ENCODE peak calls at places on chromosomes 16 and 17, in ten cellular contexts. U is sigmoid colon, Y is aorta, L is RWPE1, O is PC-3, R is colonic mucosa, J is body of pancreas, Z is psoas muscle, M is heart left ventricle, P is right atrium auricular region. D is an unnamed sample.

GRCh38 chr16:3021449-3022207 is 1.5 kb downstream of the TNFRSF12A start:
- DNase-seq in U (peak), Y (peak), L (peak), O (peak), R (peak), J (peak), Z (peak), M (peak), P (peak), D (peak)

GRCh38 chr16:58413359-58413758 is 21.1 kb downstream of the GINS3 start:
- DNase-seq in U (no peak), Y (no peak), L (no peak), O (no peak), R (no peak), J (no peak), Z (no peak), M (no peak), P (no peak), D (no peak)

GRCh38 chr17:3511841-3512511 is 36.2 kb downstream of the ASPA start:
- DNase-seq in U (peak), Y (no peak), L (no peak), O (no peak), R (no peak), J (no peak), Z (no peak), M (no peak), P (peak), D (no peak)

GRCh38 chr17:60165976-60166375 is 16.2 kb downstream of the CA4 start:
- DNase-seq in U (no peak), Y (no peak), L (no peak), O (no peak), R (peak), J (no peak), Z (no peak), M (no peak), P (no peak), D (no peak)

GRCh38 chr17:6145946-6146345 is 75.8 kb downstream of the WSCD1 start:
- DNase-seq in U (no peak), Y (no peak), L (no peak), O (no peak), R (no peak), J (no peak), Z (no peak), M (no peak), P (no peak), D (no peak)

GRCh38 chr16:52070341-52071057 is 476.4 kb downstream of the TOX3 start:
- DNase-seq in U (no peak), Y (no peak), L (no peak), O (no peak), R (no peak), J (no peak), Z (no peak), M (no peak), P (no peak), D (no peak)

GRCh38 chr17:27345141-27345904 is 51.4 kb downstream of the WSB1 start:
- DNase-seq in U (no peak), Y (peak), L (no peak), O (no peak), R (no peak), J (peak), Z (no peak), M (no peak), P (no peak), D (peak)

GRCh38 chr17:60128171-60128859 is 21.5 kb upstream of the CA4 start:
- DNase-seq in U (peak), Y (peak), L (no peak), O (no peak), R (no peak), J (no peak), Z (no peak), M (no peak), P (peak), D (no peak)

GRCh38 chr17:78559749-78560368 is 17.3 kb downstream of the DNAH17 start:
- DNase-seq in U (no peak), Y (no peak), L (no peak), O (peak), R (no peak), J (peak), Z (no peak), M (no peak), P (no peak), D (no peak)

GRCh38 chr17:52762147-52762793 is 603.8 kb upstream of the CA10 start:
- DNase-seq in U (no peak), Y (no peak), L (no peak), O (no peak), R (no peak), J (no peak), Z (no peak), M (peak), P (no peak), D (no peak)

GRCh38 chr17:59846391-59847165 is 46.2 kb downstream of the TUBD1 start:
- DNase-seq in U (peak), Y (peak), L (peak), O (peak), R (peak), J (peak), Z (peak), M (no peak), P (no peak), D (peak)

GRCh38 chr17:74212913-74213791 is at the start of gene TTYH2:
- DNase-seq in U (peak), Y (peak), L (peak), O (peak), R (peak), J (peak), Z (peak), M (peak), P (peak), D (peak)

GRCh38 chr17:82019905-82020873 is 2.5 kb downstream of the CENPX start:
- DNase-seq in U (no peak), Y (peak), L (no peak), O (peak), R (peak), J (no peak), Z (peak), M (peak), P (no peak), D (no peak)

GRCh38 chr16:77387810-77388209 is 47.0 kb downstream of the ADAMTS18 start:
- DNase-seq in U (no peak), Y (no peak), L (no peak), O (peak), R (no peak), J (no peak), Z (no peak), M (no peak), P (no peak), D (no peak)

GRCh38 chr17:5667871-5668270 is 83.6 kb upstream of the NLRP1 start:
- DNase-seq in U (no peak), Y (no peak), L (no peak), O (no peak), R (no peak), J (no peak), Z (no peak), M (no peak), P (no peak), D (no peak)

GRCh38 chr17:2259769-2260536 is 43.6 kb downstream of the SMG6 start:
- DNase-seq in U (peak), Y (no peak), L (no peak), O (no peak), R (no peak), J (no peak), Z (no peak), M (no peak), P (no peak), D (peak)

GRCh38 chr17:79340286-79340685 is 265.7 kb downstream of the ENGASE start:
- DNase-seq in U (no peak), Y (peak), L (no peak), O (no peak), R (no peak), J (no peak), Z (no peak), M (no peak), P (no peak), D (no peak)

GRCh38 chr16:84618428-84619102 is 687 bp upstream of the COTL1 start:
- DNase-seq in U (no peak), Y (peak), L (peak), O (peak), R (no peak), J (peak), Z (peak), M (no peak), P (peak), D (peak)

GRCh38 chr17:80512233-80512632 is 32.4 kb upstream of the RPTOR start:
- DNase-seq in U (no peak), Y (no peak), L (no peak), O (peak), R (no peak), J (no peak), Z (no peak), M (no peak), P (no peak), D (peak)

GRCh38 chr16:56726283-56726682 is 3.6 kb upstream of the NUP93 start:
- DNase-seq in U (no peak), Y (no peak), L (no peak), O (no peak), R (no peak), J (no peak), Z (no peak), M (no peak), P (no peak), D (no peak)

GRCh38 chr17:15885770-15886169 is 59.2 kb upstream of the ADORA2B start:
- DNase-seq in U (no peak), Y (no peak), L (no peak), O (peak), R (no peak), J (no peak), Z (no peak), M (no peak), P (no peak), D (peak)

GRCh38 chr17:302300-302698 is 50.3 kb downstream of the RPH3AL start:
- DNase-seq in U (no peak), Y (peak), L (no peak), O (no peak), R (peak), J (no peak), Z (no peak), M (peak), P (no peak), D (no peak)

GRCh38 chr16:68179196-68179795 is 56.6 kb downstream of the ESRP2 start:
- DNase-seq in U (no peak), Y (no peak), L (no peak), O (no peak), R (no peak), J (no peak), Z (no peak), M (no peak), P (no peak), D (peak)

GRCh38 chr16:11296706-11297491 is 15.8 kb upstream of the PRM1 start:
- DNase-seq in U (peak), Y (no peak), L (no peak), O (no peak), R (no peak), J (peak), Z (no peak), M (no peak), P (no peak), D (peak)

GRCh38 chr17:45320931-45321461 is 4.2 kb upstream of the MAP3K14 start:
- DNase-seq in U (no peak), Y (no peak), L (peak), O (peak), R (peak), J (no peak), Z (no peak), M (no peak), P (no peak), D (peak)

GRCh38 chr17:18187816-18188761 is 4.5 kb downstream of the ALKBH5 start:
- DNase-seq in U (peak), Y (peak), L (no peak), O (peak), R (no peak), J (no peak), Z (peak), M (peak), P (no peak), D (peak)

GRCh38 chr17:7396147-7396546 is 1.8 kb upstream of the PLSCR3 start:
- DNase-seq in U (no peak), Y (no peak), L (no peak), O (no peak), R (no peak), J (no peak), Z (no peak), M (no peak), P (no peak), D (no peak)

GRCh38 chr17:7392696-7393612 is 1.4 kb downstream of the PLSCR3 start:
- DNase-seq in U (no peak), Y (peak), L (no peak), O (no peak), R (no peak), J (no peak), Z (no peak), M (no peak), P (no peak), D (no peak)

GRCh38 chr17:7393613-7394451 is 493 bp downstream of the PLSCR3 start:
- DNase-seq in U (peak), Y (peak), L (peak), O (peak), R (peak), J (peak), Z (peak), M (peak), P (no peak), D (no peak)

GRCh38 chr17:7391307-7391706 is 3.0 kb downstream of the PLSCR3 start:
- DNase-seq in U (no peak), Y (no peak), L (no peak), O (no peak), R (no peak), J (no peak), Z (no peak), M (no peak), P (no peak), D (no peak)

GRCh38 chr17:7394452-7395191 is at the start of gene PLSCR3:
- DNase-seq in U (peak), Y (peak), L (peak), O (peak), R (peak), J (peak), Z (peak), M (peak), P (peak), D (peak)
- H3K27ac ChIP-seq in U (peak), Y (peak), L (peak), O (peak), R (peak), J (peak), Z (peak), M (peak), P (peak), D (peak)

GRCh38 chr17:34313164-34313563 is 6.1 kb upstream of the CCL8 start:
- DNase-seq in U (no peak), Y (no peak), L (no peak), O (no peak), R (no peak), J (no peak), Z (no peak), M (no peak), P (no peak), D (no peak)
- H3K27ac ChIP-seq in U (peak), Y (no peak), L (no peak), O (no peak), R (peak), J (peak), Z (no peak), M (peak), P (peak), D (no peak)

GRCh38 chr17:57751348-57751970 is 6.4 kb upstream of the CCDC182 start:
- DNase-seq in U (no peak), Y (no peak), L (no peak), O (no peak), R (no peak), J (no peak), Z (no peak), M (no peak), P (no peak), D (no peak)
- H3K27ac ChIP-seq in U (no peak), Y (no peak), L (no peak), O (no peak), R (no peak), J (no peak), Z (no peak), M (no peak), P (no peak), D (no peak)

GRCh38 chr16:72945081-72945480 is 102.8 kb downstream of the ZFHX3 start:
- DNase-seq in U (peak), Y (peak), L (no peak), O (no peak), R (no peak), J (no peak), Z (no peak), M (no peak), P (no peak), D (peak)
- H3K27ac ChIP-seq in U (no peak), Y (no peak), L (no peak), O (no peak), R (no peak), J (peak), Z (no peak), M (no peak), P (no peak), D (no peak)

DNA sequence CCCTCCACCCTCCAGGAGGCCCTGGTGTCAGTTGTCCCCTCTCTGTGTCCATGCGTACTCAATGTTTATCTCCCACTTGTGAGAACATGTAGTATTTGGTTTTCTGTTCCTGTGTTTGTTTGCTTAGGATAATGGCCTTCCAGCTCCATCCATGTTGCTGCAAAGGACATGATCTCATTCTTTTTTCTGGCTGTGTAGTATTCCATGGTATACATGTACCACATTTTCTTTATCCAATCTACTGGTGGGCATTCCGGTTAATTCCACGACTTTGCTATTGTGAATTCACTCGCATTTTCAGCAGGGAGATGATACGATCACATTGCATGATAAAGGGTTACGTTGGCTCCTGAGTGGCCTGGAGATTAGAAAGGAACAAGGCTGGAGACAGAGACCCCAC is 286.2 kb downstream of the FOXL1 start:
- DNase-seq in U (no peak), Y (no peak), L (no peak), O (no peak), R (no peak), J (no peak), Z (no peak), M (no peak), P (no peak), D (no peak)
- H3K27ac ChIP-seq in U (no peak), Y (no peak), L (no peak), O (no peak), R (no peak), J (no peak), Z (no peak), M (no peak), P (no peak), D (no peak)

GRCh38 chr17:40309938-40310510 is 1.0 kb downstream of the RARA start:
- DNase-seq in U (peak), Y (no peak), L (no peak), O (peak), R (peak), J (no peak), Z (no peak), M (no peak), P (no peak), D (no peak)

GRCh38 chr17:40307691-40308289 is 1.2 kb upstream of the RARA start:
- DNase-seq in U (peak), Y (no peak), L (no peak), O (no peak), R (peak), J (no peak), Z (no peak), M (no peak), P (no peak), D (no peak)

GRCh38 chr17:40307001-40307690 is 1.8 kb upstream of the RARA start:
- DNase-seq in U (peak), Y (no peak), L (no peak), O (no peak), R (peak), J (no peak), Z (no peak), M (no peak), P (no peak), D (peak)

GRCh38 chr17:40310882-40311391 is 2.0 kb downstream of the RARA start:
- DNase-seq in U (peak), Y (no peak), L (no peak), O (no peak), R (no peak), J (no peak), Z (peak), M (peak), P (no peak), D (no peak)

GRCh38 chr17:40309031-40309937 is at the start of gene RARA:
- DNase-seq in U (peak), Y (no peak), L (no peak), O (no peak), R (peak), J (peak), Z (peak), M (no peak), P (no peak), D (no peak)
- H3K27ac ChIP-seq in U (no peak), Y (no peak), L (peak), O (no peak), R (peak), J (peak), Z (peak), M (no peak), P (peak), D (no peak)

GRCh38 chr17:77325537-77325825 is 184.7 kb downstream of the SEC14L1 start:
- DNase-seq in U (no peak), Y (no peak), L (no peak), O (no peak), R (no peak), J (no peak), Z (no peak), M (no peak), P (no peak), D (no peak)
- H3K27ac ChIP-seq in U (peak), Y (no peak), L (peak), O (peak), R (peak), J (peak), Z (peak), M (peak), P (peak), D (peak)